ENCODE peak calls at places on chromosome 10, in eight cellular contexts. L, J, M, K, U, X, S and H are unnamed samples. For H3K27me3, the result is how much of the 10 kb centered on the place peaks cover.

GRCh38 chr10:76020629-76021028 is 589.2 kb downstream of the LRMDA start:
- DNase-seq in X (no peak), K (no peak), L (no peak), S (no peak), U (no peak), J (no peak), M (no peak), H (no peak)

GRCh38 chr10:71218046-71218832 is 5.9 kb downstream of the UNC5B start:
- DNase-seq in K (peak), M (peak), X (no peak), U (peak), J (no peak), S (no peak), L (peak), H (no peak)

GRCh38 chr10:102763037-102763607 is 19.4 kb downstream of the WBP1L start:
- DNase-seq in M (no peak), K (no peak), U (no peak), S (no peak), L (no peak), J (no peak), X (no peak), H (no peak)

GRCh38 chr10:69278446-69278963 is at the start of gene HK1:
- DNase-seq in L (no peak), S (no peak), U (no peak), J (peak), M (no peak), X (no peak), K (no peak), H (no peak)

GRCh38 chr10:36366843-36367242 is 724.7 kb upstream of the FZD8 start:
- DNase-seq in J (no peak), U (no peak), K (no peak), M (no peak), X (no peak), L (no peak), S (no peak), H (no peak)

GRCh38 chr10:79196470-79197461 is 128.0 kb downstream of the ZMIZ1 start:
- DNase-seq in L (peak), S (peak), U (peak), X (peak), M (peak), J (peak), K (peak), H (peak)

GRCh38 chr10:30348378-30348776 is 701 bp downstream of the MTPAP start:
- DNase-seq in S (no peak), M (no peak), K (no peak), U (no peak), X (no peak), L (no peak), J (no peak), H (no peak)

GRCh38 chr10:95312264-95312663 is 21.5 kb upstream of the PDLIM1 start:
- DNase-seq in J (no peak), U (no peak), X (peak), M (no peak), K (no peak), L (no peak), S (no peak), H (no peak)

GRCh38 chr10:60944159-60944909 is at the start of gene RHOBTB1:
- DNase-seq in U (peak), X (peak), S (peak), L (no peak), M (peak), K (peak), J (peak), H (peak)

DNA sequence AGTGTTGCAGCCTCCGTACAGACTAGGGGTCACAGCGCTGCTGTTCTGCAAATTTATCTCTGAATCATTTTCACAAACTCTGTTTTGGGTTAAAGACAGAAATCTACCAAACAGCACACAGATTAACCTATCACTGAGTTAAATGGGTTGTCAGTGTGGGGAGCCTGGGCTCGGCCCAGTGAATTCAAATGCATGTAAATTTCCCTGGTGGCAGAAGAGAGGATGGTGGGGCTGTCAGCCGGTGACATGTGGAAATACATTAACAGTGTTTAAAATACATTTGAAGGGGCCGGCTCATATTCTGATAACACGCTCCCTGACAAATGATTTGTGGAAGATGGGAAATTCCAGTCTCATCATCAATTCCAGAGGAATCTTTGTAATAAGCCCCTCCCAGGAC is 309.6 kb upstream of the MKI67 start:
- DNase-seq in X (no peak), U (no peak), L (no peak), J (no peak), M (no peak), K (no peak), S (no peak), H (no peak)
- H3K27me3 ChIP-seq in X (under half), U (under half), L (half or more), J (under half), M (under half), K (under half), S (under half), H (under half)

GRCh38 chr10:16987129-16987670 is 142.4 kb downstream of the CUBN start:
- DNase-seq in S (no peak), J (no peak), L (no peak), M (peak), U (no peak), X (no peak), K (no peak), H (no peak)

GRCh38 chr10:16986406-16987128 is 143.0 kb downstream of the CUBN start:
- DNase-seq in J (peak), K (no peak), M (peak), S (no peak), X (no peak), L (no peak), U (no peak), H (no peak)

GRCh38 chr10:16988900-16989299 is 140.7 kb downstream of the CUBN start:
- DNase-seq in K (no peak), L (no peak), X (no peak), M (no peak), J (no peak), S (no peak), U (no peak), H (no peak)

GRCh38 chr10:16989826-16990293 is 139.8 kb downstream of the CUBN start:
- DNase-seq in L (no peak), K (peak), U (no peak), S (no peak), J (no peak), M (no peak), X (no peak), H (no peak)

DNA sequence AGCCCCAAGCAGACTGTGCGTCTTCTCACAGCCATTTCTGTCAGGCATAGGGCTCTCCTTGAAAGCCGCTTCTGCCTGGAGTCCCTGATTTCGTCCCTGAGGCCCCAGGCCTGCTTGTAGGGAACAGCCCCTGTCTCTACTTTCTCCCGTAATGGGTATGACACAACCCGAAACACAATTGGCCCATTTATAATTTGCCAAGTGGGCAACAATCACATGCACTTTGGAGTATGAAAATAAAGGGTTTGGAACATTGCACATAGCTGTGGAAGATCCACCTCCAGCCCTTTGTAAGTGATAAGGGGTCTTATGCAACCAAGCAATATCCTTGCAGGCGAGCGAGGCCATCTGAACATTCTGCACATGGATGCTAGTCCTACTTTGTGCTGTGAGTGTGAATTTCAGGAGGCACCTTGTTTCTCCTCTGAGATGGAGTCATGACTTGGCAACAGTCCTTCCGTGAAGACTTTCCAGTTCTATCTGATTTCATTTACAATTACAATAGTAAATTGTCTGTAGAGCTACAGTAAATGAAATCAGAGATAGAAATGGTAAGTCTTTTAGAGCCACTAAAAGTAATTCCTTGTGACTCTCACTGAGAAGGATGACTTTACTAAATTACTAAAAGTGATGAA is 141.5 kb downstream of the CUBN start:
- DNase-seq in J (no peak), K (no peak), U (no peak), X (no peak), S (no peak), M (no peak), L (no peak), H (no peak)
- H3K27ac ChIP-seq in J (no peak), K (no peak), U (no peak), X (no peak), S (no peak), M (no peak), L (no peak), H (peak)

GRCh38 chr10:117548191-117548668 is 5.7 kb downstream of the EMX2 start:
- DNase-seq in J (peak), L (no peak), S (no peak), K (no peak), U (no peak), M (no peak), X (no peak), H (no peak)
- H3K27me3 ChIP-seq in J (half or more), L (under half), S (under half), K (half or more), U (under half), M (half or more), X (half or more), H (half or more)

GRCh38 chr10:133289761-133290160 is 13.1 kb upstream of the ADAM8 start:
- DNase-seq in X (no peak), J (no peak), M (no peak), L (no peak), K (no peak), U (no peak), S (no peak), H (no peak)

GRCh38 chr10:133293810-133294119 is 14.9 kb downstream of the TUBGCP2 start:
- DNase-seq in U (no peak), S (no peak), M (no peak), L (no peak), X (no peak), J (no peak), K (no peak), H (no peak)

GRCh38 chr10:133294189-133294588 is 14.5 kb downstream of the TUBGCP2 start:
- DNase-seq in S (no peak), M (no peak), L (no peak), U (no peak), K (no peak), J (no peak), X (no peak), H (no peak)

GRCh38 chr10:133295426-133296320 is 13.0 kb downstream of the TUBGCP2 start:
- DNase-seq in M (no peak), X (no peak), K (no peak), L (no peak), J (no peak), U (no peak), S (no peak), H (no peak)

GRCh38 chr10:133292919-133293809 is 15.5 kb downstream of the TUBGCP2 start:
- DNase-seq in M (peak), L (no peak), K (no peak), X (no peak), U (no peak), J (no peak), S (no peak), H (no peak)
- H3K27ac ChIP-seq in M (peak), L (no peak), K (no peak), X (no peak), U (no peak), J (no peak), S (no peak), H (no peak)

GRCh38 chr10:3009341-3009740 is 58.0 kb upstream of the PFKP start:
- DNase-seq in J (no peak), L (no peak), M (no peak), U (no peak), S (no peak), K (no peak), X (no peak), H (no peak)

GRCh38 chr10:3008518-3009195 is 58.7 kb upstream of the PFKP start:
- DNase-seq in S (no peak), K (no peak), L (no peak), J (no peak), X (no peak), M (no peak), U (no peak), H (no peak)

GRCh38 chr10:3002304-3002703 is 65.0 kb upstream of the PFKP start:
- DNase-seq in M (no peak), U (no peak), S (no peak), K (no peak), L (no peak), X (no peak), J (no peak), H (no peak)

GRCh38 chr10:3010327-3010726 is 57.0 kb upstream of the PFKP start:
- DNase-seq in L (no peak), U (no peak), K (no peak), S (no peak), M (no peak), J (peak), X (no peak), H (no peak)

DNA sequence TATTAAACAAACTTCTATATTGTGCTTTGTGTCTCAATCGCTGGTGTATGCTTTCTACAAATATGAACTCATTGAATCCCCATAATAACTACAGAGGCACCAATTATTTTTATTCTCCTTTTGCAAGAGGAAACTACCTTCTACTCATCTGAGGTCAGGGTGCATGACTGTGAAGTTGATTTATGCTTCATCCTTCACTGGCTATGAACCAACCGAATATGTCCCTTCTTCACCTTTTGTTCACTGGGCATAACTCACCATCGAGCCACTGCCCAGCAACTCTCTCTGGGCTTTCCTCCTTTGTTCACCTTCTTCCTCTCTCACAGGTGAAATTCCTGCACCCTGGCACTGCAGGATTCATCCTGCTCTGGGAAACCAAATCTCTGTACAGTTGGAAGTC is 61.3 kb upstream of the PFKP start:
- DNase-seq in J (no peak), L (no peak), S (no peak), K (no peak), U (no peak), X (no peak), M (no peak), H (no peak)
- H3K27me3 ChIP-seq in J (under half), L (under half), S (under half), K (under half), U (under half), X (under half), M (under half), H (under half)

GRCh38 chr10:15369642-15370211 is 1.4 kb downstream of the FAM171A1 start:
- DNase-seq in U (peak), J (peak), K (peak), X (peak), M (no peak), S (no peak), L (no peak), H (no peak)
- H3K27ac ChIP-seq in U (no peak), J (no peak), K (no peak), X (no peak), M (no peak), S (peak), L (no peak), H (peak)

GRCh38 chr10:101218423-101219136 is 10.7 kb downstream of the LBX1 start:
- DNase-seq in L (no peak), S (no peak), M (no peak), X (no peak), K (no peak), J (no peak), U (no peak), H (no peak)

GRCh38 chr10:101217450-101218281 is 11.6 kb downstream of the LBX1 start:
- DNase-seq in J (peak), X (peak), K (peak), U (no peak), S (no peak), L (no peak), M (no peak), H (no peak)

GRCh38 chr10:101215397-101216206 is 13.7 kb downstream of the LBX1 start:
- DNase-seq in U (no peak), L (no peak), X (no peak), J (peak), K (no peak), M (no peak), S (no peak), H (no peak)

GRCh38 chr10:101216207-101216607 is 13.1 kb downstream of the LBX1 start:
- DNase-seq in X (no peak), L (no peak), J (peak), K (no peak), U (no peak), S (no peak), M (no peak), H (no peak)

GRCh38 chr10:101216631-101217425 is 12.4 kb downstream of the LBX1 start:
- DNase-seq in L (no peak), X (no peak), M (no peak), J (peak), U (no peak), S (no peak), K (no peak), H (no peak)
- H3K27me3 ChIP-seq in L (under half), X (half or more), M (under half), J (half or more), U (under half), S (under half), K (half or more), H (half or more)